ENCODE peak calls at places on chromosomes 13 and 19, in nine cellular contexts. A is colonic mucosa, X is cardiac muscle cell, H is K562, P is adrenal gland, F is heart left ventricle, T is IMR-90, I is A549, K is uterus. V is an unnamed sample. For H3K4me1, the result is how much of the 10 kb centered on the place peaks cover.

GRCh38 chr13:93226623-93227279 is at the start of gene GPC6:
- DNase-seq in I (no peak), X (peak), F (no peak), H (peak), P (no peak), T (peak), A (peak), K (no peak), V (no peak)

GRCh38 chr13:66553391-66553790 is 676.7 kb downstream of the PCDH9 start:
- DNase-seq in H (no peak), K (no peak), I (no peak), X (peak), F (no peak), A (no peak), P (no peak), T (peak), V (no peak)

GRCh38 chr13:99528547-99528946 is 27.3 kb downstream of the TM9SF2 start:
- DNase-seq in A (no peak), K (no peak), H (no peak), P (no peak), I (no peak), F (no peak), X (peak), T (no peak), V (no peak)

GRCh38 chr19:51702103-51702753 is 9.1 kb downstream of the SPACA6 start:
- DNase-seq in T (peak), P (peak), A (peak), X (peak), H (peak), I (peak), F (peak), K (peak), V (peak)

GRCh38 chr13:19881641-19882040 is 18.2 kb upstream of the ZMYM5 start:
- DNase-seq in F (no peak), A (no peak), I (no peak), X (no peak), P (no peak), K (no peak), H (no peak), T (no peak), V (no peak)

GRCh38 chr19:2512523-2513431 is 36.9 kb downstream of the GADD45B start:
- DNase-seq in K (no peak), A (no peak), H (no peak), X (no peak), T (no peak), I (no peak), P (no peak), F (peak), V (no peak)

GRCh38 chr13:33125821-33126570 is 109.8 kb downstream of the KL start:
- DNase-seq in P (peak), F (peak), H (no peak), I (peak), T (peak), K (peak), A (no peak), X (peak), V (no peak)

GRCh38 chr13:29537736-29538624 is 57.5 kb downstream of the SLC7A1 start:
- DNase-seq in A (no peak), F (no peak), I (no peak), K (no peak), T (no peak), H (no peak), X (no peak), P (no peak), V (no peak)

GRCh38 chr13:79516590-79516989 is 35.6 kb downstream of the NDFIP2 start:
- DNase-seq in P (no peak), X (no peak), K (no peak), I (no peak), T (no peak), A (no peak), F (no peak), H (no peak), V (no peak)

GRCh38 chr19:37905936-37906867 is at the start of gene WDR87:
- DNase-seq in X (peak), I (peak), K (peak), H (peak), A (peak), F (peak), T (no peak), P (no peak), V (peak)

GRCh38 chr13:112760440-112760839 is 70.6 kb downstream of the ATP11A start:
- DNase-seq in X (no peak), K (no peak), T (peak), H (no peak), F (no peak), A (no peak), I (no peak), P (no peak), V (no peak)

GRCh38 chr19:55660991-55661390 is 6.2 kb downstream of the U2AF2 start:
- DNase-seq in H (no peak), I (no peak), A (no peak), X (no peak), P (no peak), F (no peak), K (no peak), T (no peak), V (no peak)

GRCh38 chr13:85108356-85108755 is 690.9 kb downstream of the SLITRK6 start:
- DNase-seq in F (no peak), K (no peak), P (no peak), X (no peak), A (no peak), H (no peak), I (no peak), T (no peak), V (no peak)

GRCh38 chr13:25292301-25292700 is 5.0 kb upstream of the MTMR6 start:
- DNase-seq in A (peak), X (peak), K (no peak), H (peak), F (no peak), T (peak), P (no peak), I (no peak), V (no peak)

GRCh38 chr13:45595968-45596367 is 19.6 kb downstream of the ERICH6B start:
- DNase-seq in T (no peak), H (no peak), I (no peak), A (no peak), K (no peak), F (no peak), X (peak), P (no peak), V (no peak)

GRCh38 chr19:52197964-52198363 is 8.1 kb downstream of the PPP2R1A start:
- DNase-seq in H (no peak), T (no peak), I (no peak), X (no peak), P (no peak), F (no peak), A (no peak), K (no peak), V (no peak)

GRCh38 chr13:85724554-85725432 is 74.4 kb downstream of the SLITRK6 start:
- DNase-seq in I (no peak), K (no peak), F (no peak), T (peak), P (no peak), H (no peak), A (no peak), X (no peak), V (no peak)

GRCh38 chr13:39516140-39516539 is 86.9 kb downstream of the LHFPL6 start:
- DNase-seq in I (no peak), P (no peak), F (peak), H (no peak), K (no peak), T (no peak), A (no peak), X (no peak), V (no peak)

GRCh38 chr19:51681286-51681956 is 11.7 kb upstream of the SPACA6 start:
- DNase-seq in X (peak), K (no peak), I (no peak), H (no peak), F (peak), A (no peak), P (no peak), T (peak), V (no peak)

GRCh38 chr13:29865934-29866333 is 15.5 kb upstream of the UBL3 start:
- DNase-seq in A (peak), H (no peak), I (no peak), T (no peak), K (no peak), P (no peak), F (no peak), X (no peak), V (no peak)

GRCh38 chr13:40313269-40314200 is 352.9 kb downstream of the FOXO1 start:
- DNase-seq in X (peak), K (no peak), H (no peak), F (no peak), T (no peak), P (peak), A (no peak), I (no peak), V (no peak)

GRCh38 chr19:38062959-38063786 is 156.2 kb downstream of the SIPA1L3 start:
- DNase-seq in P (no peak), X (no peak), A (no peak), I (no peak), K (peak), F (no peak), H (no peak), T (peak), V (no peak)

GRCh38 chr19:48899781-48900476 is at the start of gene NUCB1:
- DNase-seq in T (peak), A (peak), F (peak), P (peak), H (peak), I (peak), K (peak), X (peak), V (peak)
- TF ChIP-seq CTCF in T (peak), A (no peak), F (peak), P (peak), H (peak), I (no peak), K (peak), X (peak), V (peak)

GRCh38 chr13:75596657-75597182 is 39.4 kb upstream of the LMO7 start:
- DNase-seq in F (no peak), K (no peak), T (no peak), A (no peak), X (no peak), I (no peak), H (no peak), P (no peak), V (no peak)
- H3K4me1 ChIP-seq in F (under half), K (under half), T (under half), A (under half), X (under half), I (under half), H (under half), P (under half), V (under half)

DNA sequence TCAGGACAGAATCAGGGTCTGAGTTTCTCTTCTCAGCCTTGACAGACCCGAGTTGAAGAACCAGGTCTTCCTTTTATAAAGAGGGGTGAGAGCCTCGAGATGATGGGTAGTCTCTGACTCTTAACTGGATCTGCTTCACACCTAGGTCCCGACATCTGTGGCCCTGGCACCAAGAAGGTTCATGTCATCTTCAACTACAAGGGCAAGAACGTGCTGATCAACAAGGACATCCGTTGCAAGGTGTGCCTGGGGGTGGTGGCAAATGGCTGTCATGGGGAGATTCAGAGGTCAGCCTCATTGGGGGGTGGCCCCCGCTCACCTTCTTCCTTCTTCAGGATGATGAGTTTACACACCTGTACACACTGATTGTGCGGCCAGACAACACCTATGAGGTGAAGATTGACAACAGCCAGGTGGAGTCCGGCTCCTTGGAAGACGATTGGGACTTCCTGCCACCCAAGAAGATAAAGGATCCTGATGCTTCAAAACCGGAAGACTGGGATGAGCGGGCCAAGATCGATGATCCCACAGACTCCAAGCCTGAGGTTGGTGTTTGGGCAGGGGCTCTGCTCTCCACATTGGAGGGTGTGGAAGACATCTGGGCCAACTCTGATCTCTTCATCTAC is 1.6 kb downstream of the CALR start:
- DNase-seq in A (no peak), P (no peak), K (no peak), F (no peak), I (no peak), T (no peak), H (no peak), X (no peak), V (no peak)
- H3K4me3 ChIP-seq in A (peak), P (no peak), K (peak), F (peak), I (peak), T (peak), H (peak), X (peak), V (peak)

DNA sequence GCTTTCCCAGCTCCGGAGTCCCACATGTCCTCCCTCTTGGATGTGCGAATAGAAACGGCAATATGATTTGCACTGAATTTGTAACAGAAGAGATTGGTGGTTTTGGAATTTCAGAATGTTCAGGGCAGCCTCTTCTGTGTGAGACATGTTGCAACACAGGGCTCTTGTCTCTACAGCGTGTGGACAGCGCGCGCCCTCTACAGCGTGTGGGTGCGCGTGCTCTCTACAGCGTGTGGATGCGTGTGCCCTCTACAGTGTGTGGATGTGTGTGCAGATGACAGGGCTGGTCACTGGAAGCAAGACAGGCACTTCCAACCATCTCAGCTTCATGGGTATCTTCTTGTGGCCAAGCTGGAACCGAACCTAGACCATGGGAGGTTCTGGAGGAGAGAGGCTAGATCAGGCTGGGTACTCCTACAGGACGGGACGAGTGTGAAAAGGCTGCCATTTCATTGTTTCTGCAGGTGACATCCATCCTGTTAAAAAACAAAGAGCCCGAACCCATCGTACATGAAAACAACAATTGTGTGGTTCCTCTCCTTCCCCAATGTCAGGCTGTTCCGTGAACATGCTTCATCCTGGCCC is 78.4 kb downstream of the TEX29 start:
- DNase-seq in P (peak), T (no peak), A (no peak), I (no peak), H (peak), K (no peak), X (no peak), F (no peak), V (no peak)
- TF ChIP-seq CTCF in P (no peak), T (no peak), A (no peak), I (no peak), H (peak), K (no peak), X (no peak), F (no peak), V (no peak)

GRCh38 chr13:77310161-77310560 is 16.7 kb downstream of the MYCBP2 start:
- DNase-seq in A (no peak), X (no peak), K (no peak), H (no peak), F (no peak), I (no peak), P (no peak), T (no peak), V (no peak)

GRCh38 chr13:77306458-77306857 is 20.4 kb downstream of the MYCBP2 start:
- DNase-seq in F (no peak), P (no peak), I (no peak), A (no peak), K (no peak), X (no peak), T (no peak), H (no peak), V (no peak)

GRCh38 chr13:77300176-77301141 is 26.4 kb downstream of the MYCBP2 start:
- DNase-seq in P (no peak), K (no peak), H (no peak), A (no peak), F (no peak), X (peak), I (peak), T (peak), V (no peak)

GRCh38 chr13:77309254-77309653 is 17.6 kb downstream of the MYCBP2 start:
- DNase-seq in A (no peak), H (no peak), X (no peak), T (no peak), F (no peak), P (no peak), I (no peak), K (no peak), V (no peak)

GRCh38 chr13:77305276-77305675 is 21.6 kb downstream of the MYCBP2 start:
- DNase-seq in X (no peak), H (no peak), K (no peak), F (no peak), P (no peak), A (no peak), I (no peak), T (no peak), V (no peak)
- H3K4me1 ChIP-seq in X (under half), H (under half), K (under half), F (under half), P (half or more), A (under half), I (under half), T (under half), V (half or more)

GRCh38 chr13:114077121-114077937 is 55.1 kb downstream of the RASA3 start:
- DNase-seq in I (no peak), T (no peak), X (no peak), K (peak), H (no peak), A (no peak), P (peak), F (peak), V (peak)
- H3K4me3 ChIP-seq in I (no peak), T (no peak), X (no peak), K (no peak), H (no peak), A (no peak), P (no peak), F (no peak), V (no peak)

DNA sequence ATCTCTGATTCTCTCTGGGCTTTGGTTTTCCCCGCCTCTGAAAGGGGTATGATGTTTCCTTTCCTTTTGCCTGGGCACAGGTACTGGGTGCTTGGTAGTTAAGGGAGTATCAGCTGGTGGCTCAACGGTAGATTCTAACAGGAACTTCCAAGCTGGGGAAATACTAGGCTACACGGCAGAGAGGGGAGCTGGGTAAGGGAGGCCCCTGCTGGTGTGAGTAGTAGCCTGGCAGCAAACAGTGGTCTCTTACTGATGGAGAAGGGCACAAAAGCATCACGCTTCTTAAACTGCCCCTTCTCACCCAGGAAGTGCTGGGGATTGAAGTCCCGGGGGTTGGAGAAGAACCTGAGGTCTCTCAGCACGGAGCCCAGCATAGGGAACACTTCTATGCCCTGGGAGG is 26.9 kb upstream of the CYP2A7 start:
- DNase-seq in F (no peak), I (no peak), H (no peak), T (no peak), K (no peak), P (peak), A (no peak), X (no peak), V (no peak)
- TF ChIP-seq CTCF in F (peak), I (peak), H (peak), T (no peak), K (no peak), P (peak), A (no peak), X (peak), V (no peak)

V was measured in upper lobe of right lung.